ENCODE peak calls at places on chromosome X, in nine cellular contexts. B, W, S, H, G, D, Z, K and Q are unnamed samples.
A peak's percentile ranks its signal among the peaks of the same experiment; 100 is the strongest.

GRCh38 chrX:136039485-136039884 is 54.2 kb downstream of the SLC9A6 start:
- DNase-seq in B (no peak), W (no peak), S (no peak), H (no peak), G (no peak), D (no peak), Z (no peak), K (no peak), Q (no peak)

GRCh38 chrX:96906741-96907140 is 23.0 kb downstream of the RPA4 start:
- DNase-seq in B (peak; percentile 8), W (no peak), S (no peak), H (peak; percentile 4), G (no peak), D (peak; percentile 72), Z (no peak), K (no peak), Q (no peak)

GRCh38 chrX:9456250-9457074 is 8.4 kb upstream of the TBL1X start:
- DNase-seq in B (no peak), W (no peak), S (no peak), H (no peak), G (no peak), D (no peak), Z (no peak), K (no peak), Q (peak; percentile 5)

GRCh38 chrX:41275661-41276609 is 58.0 kb upstream of the DDX3X start:
- DNase-seq in B (peak; percentile 17), W (peak; percentile 68), S (peak; percentile 80), H (peak; percentile 63), G (peak; percentile 13), D (peak; percentile 48), Z (peak; percentile 62), K (peak; percentile 55), Q (peak; percentile 7)

GRCh38 chrX:10104958-10105658 is 51.7 kb upstream of the CLCN4 start:
- DNase-seq in B (no peak), W (no peak), S (no peak), H (no peak), G (no peak), D (no peak), Z (no peak), K (no peak), Q (no peak)

GRCh38 chrX:127276326-127276725 is 456.8 kb downstream of the PRR32 start:
- DNase-seq in B (no peak), W (no peak), S (no peak), H (no peak), G (no peak), D (no peak), Z (no peak), K (no peak), Q (no peak)

GRCh38 chrX:39582091-39582490 is 515.7 kb downstream of the BCOR start:
- DNase-seq in B (peak; percentile 27), W (no peak), S (no peak), H (no peak), G (no peak), D (peak; percentile 51), Z (no peak), K (peak; percentile 11), Q (no peak)

GRCh38 chrX:69361286-69361926 is 142.7 kb upstream of the NALF2 start:
- DNase-seq in B (peak; percentile 3), W (no peak), S (no peak), H (no peak), G (no peak), D (peak; percentile 8), Z (no peak), K (no peak), Q (no peak)

GRCh38 chrX:41312786-41313185 is 21.2 kb upstream of the DDX3X start:
- DNase-seq in B (no peak), W (no peak), S (no peak), H (no peak), G (no peak), D (no peak), Z (no peak), K (no peak), Q (no peak)

GRCh38 chrX:68820476-68821110 is 8.2 kb upstream of the EFNB1 start:
- DNase-seq in B (no peak), W (no peak), S (no peak), H (no peak), G (no peak), D (no peak), Z (no peak), K (no peak), Q (no peak)

GRCh38 chrX:47321386-47321785 is 49.0 kb upstream of the ZNF157 start:
- DNase-seq in B (peak; percentile 39), W (no peak), S (peak; percentile 64), H (peak; percentile 51), G (no peak), D (peak; percentile 62), Z (peak; percentile 92), K (no peak), Q (no peak)

GRCh38 chrX:12239356-12240082 is 101.2 kb downstream of the FRMPD4 start:
- DNase-seq in B (no peak), W (no peak), S (no peak), H (no peak), G (no peak), D (no peak), Z (no peak), K (no peak), Q (no peak)

GRCh38 chrX:47297874-47298273 is 65.1 kb downstream of the USP11 start:
- DNase-seq in B (peak; percentile 84), W (no peak), S (no peak), H (no peak), G (no peak), D (no peak), Z (no peak), K (no peak), Q (no peak)

GRCh38 chrX:22234380-22234779 is 38.3 kb upstream of the CBLL2 start:
- DNase-seq in B (no peak), W (no peak), S (no peak), H (no peak), G (no peak), D (no peak), Z (no peak), K (no peak), Q (no peak)

GRCh38 chrX:46597774-46598173 is 24.2 kb downstream of the CHST7 start:
- DNase-seq in B (no peak), W (no peak), S (no peak), H (no peak), G (no peak), D (no peak), Z (no peak), K (no peak), Q (no peak)

GRCh38 chrX:136718091-136718490 is 62.6 kb downstream of the ARHGEF6 start:
- DNase-seq in B (no peak), W (no peak), S (no peak), H (no peak), G (no peak), D (no peak), Z (no peak), K (no peak), Q (no peak)

GRCh38 chrX:42603016-42603415 is 174.9 kb downstream of the PPP1R2C start:
- DNase-seq in B (no peak), W (no peak), S (no peak), H (no peak), G (no peak), D (no peak), Z (no peak), K (no peak), Q (no peak)

GRCh38 chrX:130024127-130024526 is 41.7 kb downstream of the BCORL1 start:
- DNase-seq in B (peak; percentile 4), W (peak; percentile 84), S (peak; percentile 90), H (peak; percentile 32), G (peak; percentile 45), D (peak; percentile 13), Z (peak; percentile 69), K (no peak), Q (peak; percentile 61)

DNA sequence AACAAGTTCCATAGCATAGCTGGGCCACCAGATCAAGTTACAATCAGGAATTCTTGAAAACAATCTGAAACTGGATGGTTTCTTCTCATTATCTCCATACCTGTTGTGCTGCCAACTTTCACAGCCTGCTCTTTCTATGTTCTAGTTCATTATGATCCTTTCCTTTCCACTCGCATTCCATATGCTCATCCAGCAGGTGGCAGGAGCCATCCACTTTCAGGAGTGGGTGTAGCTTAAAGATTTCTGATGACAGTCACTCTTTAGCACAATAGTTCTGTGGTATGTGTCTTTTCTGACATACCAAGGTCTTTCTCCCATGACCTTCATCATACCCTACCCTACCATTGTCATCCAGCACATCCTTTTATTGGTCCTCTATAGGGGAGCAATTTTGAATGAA is 46.4 kb downstream of the PAGE2 start:
- DNase-seq in B (peak; percentile 8), W (peak; percentile 21), S (peak; percentile 45), H (peak; percentile 40), G (no peak), D (peak; percentile 13), Z (peak; percentile 18), K (peak; percentile 2), Q (no peak)
- H3K9me3 ChIP-seq in B (no peaks in the 10 kb centered on the region), W (no peaks in the 10 kb centered on the region), S (no peaks in the 10 kb centered on the region), H (no peaks in the 10 kb centered on the region), G (no peaks in the 10 kb centered on the region), D (no peaks in the 10 kb centered on the region), Z (no peaks in the 10 kb centered on the region), K (no peaks in the 10 kb centered on the region), Q (no peaks in the 10 kb centered on the region)

GRCh38 chrX:137749282-137749681 is 183.4 kb downstream of the ZIC3 start:
- DNase-seq in B (no peak), W (no peak), S (no peak), H (no peak), G (no peak), D (no peak), Z (peak; percentile 56), K (no peak), Q (no peak)
- H3K9me3 ChIP-seq in B (peaks cover 10% of the 10 kb centered on the region), W (no peaks in the 10 kb centered on the region), S (no peaks in the 10 kb centered on the region), H (no peaks in the 10 kb centered on the region), G (no peaks in the 10 kb centered on the region), D (no peaks in the 10 kb centered on the region), Z (no peaks in the 10 kb centered on the region), K (no peaks in the 10 kb centered on the region), Q (no peaks in the 10 kb centered on the region)

GRCh38 chrX:70500826-70501225 is 56.2 kb downstream of the DLG3 start:
- DNase-seq in B (no peak), W (no peak), S (no peak), H (no peak), G (no peak), D (no peak), Z (no peak), K (no peak), Q (no peak)
- H3K9me3 ChIP-seq in B (no peaks in the 10 kb centered on the region), W (no peaks in the 10 kb centered on the region), S (no peaks in the 10 kb centered on the region), H (no peaks in the 10 kb centered on the region), G (no peaks in the 10 kb centered on the region), D (no peaks in the 10 kb centered on the region), Z (no peaks in the 10 kb centered on the region), K (no peaks in the 10 kb centered on the region), Q (no peaks in the 10 kb centered on the region)

GRCh38 chrX:55777596-55777995 is 60.0 kb downstream of the RRAGB start:
- DNase-seq in B (no peak), W (no peak), S (no peak), H (no peak), G (no peak), D (no peak), Z (no peak), K (no peak), Q (no peak)
- H3K9me3 ChIP-seq in B (no peaks in the 10 kb centered on the region), W (no peaks in the 10 kb centered on the region), S (no peaks in the 10 kb centered on the region), H (no peaks in the 10 kb centered on the region), G (no peaks in the 10 kb centered on the region), D (no peaks in the 10 kb centered on the region), Z (no peaks in the 10 kb centered on the region), K (no peaks in the 10 kb centered on the region), Q (no peaks in the 10 kb centered on the region)

GRCh38 chrX:155779831-155780230 is 101.3 kb upstream of the VAMP7 start:
- DNase-seq in B (no peak), W (no peak), S (no peak), H (no peak), G (no peak), D (no peak), Z (no peak), K (no peak), Q (no peak)

GRCh38 chrX:155774387-155774786 is 106.8 kb upstream of the VAMP7 start:
- DNase-seq in B (no peak), W (no peak), S (no peak), H (no peak), G (no peak), D (no peak), Z (no peak), K (no peak), Q (no peak)

GRCh38 chrX:155778844-155779553 is 102.1 kb upstream of the VAMP7 start:
- DNase-seq in B (no peak), W (no peak), S (no peak), H (no peak), G (no peak), D (no peak), Z (no peak), K (no peak), Q (no peak)
- H3K9me3 ChIP-seq in B (peaks cover 8% of the 10 kb centered on the region), W (no peaks in the 10 kb centered on the region), S (peaks cover 2% of the 10 kb centered on the region), H (no peaks in the 10 kb centered on the region), G (peaks cover 2% of the 10 kb centered on the region), D (no peaks in the 10 kb centered on the region), Z (peaks cover 5% of the 10 kb centered on the region), K (no peaks in the 10 kb centered on the region), Q (no peaks in the 10 kb centered on the region)